ENCODE peak calls at places on chromosomes 6 and 20, in five cellular contexts. F, V, T, Z and L are unnamed samples.

GRCh38 chr6:36757206-36757605 is 59.6 kb downstream of the RAB44 start:
- DNase-seq in T (no peak), V (no peak), F (no peak), Z (peak; percentile 68), L (no peak)

GRCh38 chr6:165055231-165055630 is 254.2 kb downstream of the C6orf118 start:
- DNase-seq in T (no peak), F (no peak), V (no peak), Z (no peak), L (peak; percentile 4)

GRCh38 chr6:82568290-82568993 is 204.8 kb downstream of the TPBG start:
- DNase-seq in Z (peak; percentile 79), V (no peak), F (no peak), T (no peak), L (no peak)

GRCh38 chr20:33908351-33908750 is 85.4 kb upstream of the RALY start:
- DNase-seq in F (peak; percentile 28), Z (no peak), T (no peak), V (no peak), L (no peak)

GRCh38 chr6:12823847-12824246 is 107.3 kb downstream of the PHACTR1 start:
- DNase-seq in V (no peak), F (no peak), Z (no peak), T (no peak), L (no peak)

GRCh38 chr20:46332373-46333135 is 24.3 kb upstream of the CDH22 start:
- DNase-seq in T (no peak), F (no peak), Z (no peak), V (peak; percentile 65), L (no peak)

GRCh38 chr6:1607557-1608221 is 2.0 kb upstream of the FOXC1 start:
- DNase-seq in T (peak; percentile 52), Z (no peak), F (no peak), V (no peak), L (no peak)

GRCh38 chr6:137892271-137892708 is 25.2 kb downstream of the TNFAIP3 start:
- DNase-seq in F (peak; percentile 87), V (no peak), T (no peak), Z (no peak), L (no peak)

GRCh38 chr6:16243055-16243454 is 4.7 kb downstream of the GMPR start:
- DNase-seq in Z (no peak), F (peak; percentile 87), V (no peak), T (no peak), L (no peak)

GRCh38 chr6:41405941-41406340 is 70.5 kb downstream of the NCR2 start:
- DNase-seq in T (no peak), Z (no peak), F (no peak), V (no peak), L (no peak)

GRCh38 chr6:166904101-166904746 is 52.1 kb downstream of the RNASET2 start:
- DNase-seq in F (peak; percentile 12), T (no peak), V (no peak), Z (no peak), L (no peak)

GRCh38 chr6:68834561-68834960 is 199.5 kb downstream of the ADGRB3 start:
- DNase-seq in Z (no peak), V (no peak), F (no peak), T (no peak), L (no peak)

GRCh38 chr6:82240191-82240590 is 7.4 kb downstream of the IBTK start:
- DNase-seq in T (no peak), V (no peak), F (no peak), Z (no peak), L (no peak)

GRCh38 chr20:53983401-53983800 is 87.0 kb downstream of the BCAS1 start:
- DNase-seq in Z (no peak), V (no peak), T (no peak), F (no peak), L (no peak)

GRCh38 chr6:112259337-112259675 is 4.9 kb upstream of the LAMA4 start:
- DNase-seq in V (no peak), F (no peak), T (no peak), Z (no peak), L (no peak)

GRCh38 chr20:9789136-9789535 is 49.7 kb downstream of the PAK5 start:
- DNase-seq in V (no peak), Z (no peak), F (no peak), T (no peak), L (no peak)

GRCh38 chr6:133837801-133838349 is 51.0 kb upstream of the TCF21 start:
- DNase-seq in F (no peak), V (peak; percentile 49), Z (no peak), T (peak; percentile 56), L (peak; percentile 28)

GRCh38 chr20:31842471-31843157 is 2.8 kb downstream of the FOXS1 start:
- DNase-seq in V (peak; percentile 58), Z (no peak), F (peak; percentile 59), T (no peak), L (no peak)

GRCh38 chr6:111589366-111589765 is 16.3 kb downstream of the TRAF3IP2 start:
- DNase-seq in V (no peak), F (peak; percentile 83), T (peak; percentile 44), Z (no peak), L (peak; percentile 83)

GRCh38 chr6:73955800-73956199 is 259.8 kb downstream of the CD109 start:
- DNase-seq in V (no peak), F (no peak), T (no peak), Z (no peak), L (no peak)

GRCh38 chr6:139443226-139444112 is 69.0 kb upstream of the CITED2 start:
- DNase-seq in V (no peak), T (no peak), Z (no peak), F (peak; percentile 67), L (no peak)

GRCh38 chr20:64099880-64100565 is 7.3 kb downstream of the NPBWR2 start:
- DNase-seq in F (no peak), T (no peak), Z (no peak), V (no peak), L (no peak)
- TF ChIP-seq SMC3 in F (no peak), T (no peak), Z (no peak), V (no peak), L (no peak)

GRCh38 chr6:118843685-118844390 is 50.1 kb upstream of the ASF1A start:
- DNase-seq in F (peak; percentile 34), V (no peak), Z (peak; percentile 69), T (no peak), L (no peak)
- TF ChIP-seq SMC3 in F (no peak), V (no peak), Z (no peak), T (no peak), L (no peak)

GRCh38 chr6:11080296-11080695 is 13.3 kb upstream of the SMIM13 start:
- DNase-seq in V (no peak), Z (no peak), T (no peak), F (no peak), L (no peak)

GRCh38 chr6:11085758-11086435 is 7.7 kb upstream of the SMIM13 start:
- DNase-seq in V (no peak), Z (no peak), T (no peak), F (peak; percentile 79), L (no peak)

GRCh38 chr6:11083956-11084355 is 9.7 kb upstream of the SMIM13 start:
- DNase-seq in F (no peak), Z (no peak), T (no peak), V (no peak), L (no peak)

GRCh38 chr6:11078266-11078665 is 15.4 kb upstream of the SMIM13 start:
- DNase-seq in T (no peak), Z (no peak), F (no peak), V (no peak), L (no peak)

GRCh38 chr6:11083491-11083890 is 10.1 kb upstream of the SMIM13 start:
- DNase-seq in Z (no peak), T (no peak), V (no peak), F (peak; percentile 89), L (no peak)
- TF ChIP-seq SMC3 in Z (no peak), T (no peak), V (no peak), F (no peak), L (no peak)

DNA sequence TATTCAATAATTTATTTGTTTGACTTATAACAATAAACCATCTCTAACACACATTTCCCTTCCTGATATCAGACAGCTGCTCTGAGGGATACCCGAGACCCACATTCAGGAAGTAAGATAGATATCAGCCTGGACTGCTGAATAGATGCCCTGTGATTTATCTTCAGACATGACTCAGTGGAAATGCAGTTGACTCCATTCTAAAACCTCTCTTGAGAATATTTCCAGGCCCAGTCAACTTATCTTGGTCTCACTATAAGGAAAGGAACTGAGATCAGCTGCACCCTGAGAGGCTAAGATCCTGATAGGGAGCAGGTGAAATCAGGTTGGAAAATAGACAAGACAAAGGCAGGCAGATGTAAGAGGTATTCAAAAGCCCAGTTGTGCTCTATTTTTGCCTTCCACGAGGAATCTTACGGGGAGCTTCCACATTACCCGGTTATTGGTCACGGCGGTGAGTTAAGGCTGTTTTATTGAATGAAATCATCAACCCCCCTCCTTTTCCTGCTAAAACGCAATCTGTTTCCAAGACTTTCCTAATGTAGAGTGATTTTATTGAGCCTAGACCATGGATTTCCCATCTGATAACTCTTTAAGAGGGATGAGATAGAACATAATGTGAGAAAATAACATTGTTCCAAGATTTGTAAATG is 25.5 kb downstream of the C6orf15 start:
- DNase-seq in T (no peak), F (peak; percentile 84), V (no peak), Z (no peak), L (no peak)
- TF ChIP-seq SMC3 in T (no peak), F (no peak), V (no peak), Z (no peak), L (no peak)

GRCh38 chr20:35988910-35989463 is 20.6 kb downstream of the CNBD2 start:
- DNase-seq in T (no peak), Z (no peak), V (no peak), F (no peak), L (no peak)

GRCh38 chr20:35992713-35993335 is 24.4 kb downstream of the CNBD2 start:
- DNase-seq in Z (peak; percentile 9), T (peak; percentile 81), F (peak; percentile 58), V (peak; percentile 81), L (peak; percentile 87)

GRCh38 chr20:35985789-35986188 is 17.4 kb downstream of the CNBD2 start:
- DNase-seq in T (no peak), V (no peak), Z (no peak), F (no peak), L (no peak)

GRCh38 chr20:35994994-35995453 is 26.6 kb downstream of the CNBD2 start:
- DNase-seq in Z (peak; percentile 16), T (peak; percentile 85), F (peak; percentile 76), V (peak; percentile 79), L (peak; percentile 87)

DNA sequence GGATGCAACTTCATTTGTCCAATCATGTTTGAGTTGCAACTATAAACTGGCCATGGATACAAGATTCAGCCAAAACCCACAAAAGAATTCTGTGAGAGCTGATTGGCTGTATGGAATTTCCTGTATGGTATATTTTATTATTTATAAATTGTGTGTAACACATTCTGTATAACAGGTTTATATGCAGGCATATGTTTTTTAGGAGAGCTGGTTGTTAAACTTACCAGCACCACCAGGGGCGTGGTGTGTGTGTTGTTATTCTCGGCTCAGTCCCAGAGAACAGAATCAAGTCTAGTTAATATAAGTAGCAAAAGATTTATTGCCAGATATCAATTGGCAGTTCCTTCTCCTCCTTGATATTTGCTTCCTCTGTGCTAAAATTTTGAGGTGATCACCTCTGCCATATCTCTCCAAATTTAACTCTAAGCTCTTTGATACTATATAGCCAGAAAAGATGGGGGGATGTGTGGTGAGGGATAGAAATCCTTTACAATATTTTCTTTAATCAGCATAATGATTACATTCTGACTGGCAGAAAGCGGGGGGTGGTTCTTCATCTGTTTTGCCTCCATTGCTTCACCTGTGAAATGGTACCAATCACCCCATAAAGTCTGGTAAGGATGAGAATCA is 22.9 kb downstream of the CNBD2 start:
- DNase-seq in V (peak; percentile 49), F (peak; percentile 34), Z (no peak), T (peak; percentile 35), L (peak; percentile 53)
- TF ChIP-seq SMC3 in V (no peak), F (peak; percentile 21), Z (no peak), T (no peak), L (no peak)